ENCODE peak calls at places on chromosomes 1 and 21, in six cellular contexts. U is vagina; V is IMR-90; C is OCI-LY7; Q is pancreas; H is CD8-positive, alpha-beta T cell. B is an unnamed sample. For H3K36me3, the result is how much of the 10 kb centered on the place peaks cover.

GRCh38 chr1:17287377-17287776 is 20.6 kb upstream of the PADI4 start:
- DNase-seq in Q (no peak), V (peak), C (no peak), H (no peak), U (no peak), B (peak)

GRCh38 chr1:21255284-21255942 is 34.9 kb downstream of the ECE1 start:
- DNase-seq in U (no peak), H (peak), C (peak), V (peak), Q (peak), B (no peak)

GRCh38 chr1:48817505-48818114 is 40.9 kb upstream of the BEND5 start:
- DNase-seq in C (peak), Q (peak), V (peak), H (no peak), U (no peak), B (no peak)

GRCh38 chr1:7845761-7846160 is 7.1 kb downstream of the UTS2 start:
- DNase-seq in U (no peak), H (no peak), Q (no peak), V (peak), C (no peak), B (no peak)

GRCh38 chr1:172654535-172654934 is 4.4 kb upstream of the FASLG start:
- DNase-seq in C (no peak), V (peak), H (no peak), U (no peak), Q (no peak), B (no peak)

GRCh38 chr1:53367503-53368313 is 39.8 kb upstream of the LRP8 start:
- DNase-seq in U (peak), H (peak), Q (peak), C (peak), V (no peak), B (peak)

GRCh38 chr1:241614144-241614543 is 26.0 kb downstream of the CHML start:
- DNase-seq in Q (no peak), C (no peak), U (no peak), H (no peak), V (no peak), B (no peak)

GRCh38 chr1:235649722-235650163 is at the start of gene GNG4:
- DNase-seq in V (no peak), Q (peak), C (no peak), U (no peak), H (no peak), B (no peak)

GRCh38 chr1:1246230-1246600 is 307 bp downstream of the C1QTNF12 start:
- DNase-seq in Q (peak), C (no peak), H (no peak), V (no peak), U (no peak), B (no peak)

GRCh38 chr1:17121881-17122280 is 2.6 kb upstream of the PADI2 start:
- DNase-seq in U (no peak), V (peak), C (no peak), Q (no peak), H (no peak), B (no peak)

GRCh38 chr1:236091933-236092318 is 27.0 kb upstream of the NID1 start:
- DNase-seq in H (no peak), C (no peak), U (no peak), V (no peak), Q (no peak), B (no peak)

GRCh38 chr1:101006553-101006952 is 19.0 kb downstream of the DPH5 start:
- DNase-seq in Q (no peak), U (no peak), C (no peak), V (peak), H (no peak), B (no peak)

GRCh38 chr1:56215771-56216170 is 363.6 kb downstream of the PLPP3 start:
- DNase-seq in U (no peak), C (no peak), Q (no peak), V (no peak), H (no peak), B (no peak)

GRCh38 chr1:19685994-19686393 is 21.3 kb downstream of the HTR6 start:
- DNase-seq in U (no peak), V (no peak), H (no peak), Q (no peak), C (no peak), B (no peak)

GRCh38 chr1:7975212-7975865 is 13.8 kb downstream of the PARK7 start:
- DNase-seq in C (peak), V (peak), H (no peak), U (no peak), Q (peak), B (peak)

GRCh38 chr1:240691521-240692338 is 79.8 kb upstream of the GREM2 start:
- DNase-seq in U (no peak), Q (no peak), V (peak), H (no peak), C (no peak), B (no peak)

GRCh38 chr21:36491191-36491916 is 11.4 kb upstream of the CLDN14 start:
- DNase-seq in Q (no peak), V (no peak), C (no peak), U (no peak), H (no peak), B (no peak)

GRCh38 chr1:55230654-55231053 is 15.5 kb upstream of the USP24 start:
- DNase-seq in Q (no peak), C (no peak), U (no peak), H (no peak), V (no peak), B (no peak)

GRCh38 chr1:192879416-192879815 is 70.6 kb downstream of the RGS2 start:
- DNase-seq in Q (no peak), H (no peak), U (no peak), C (no peak), V (peak), B (no peak)

GRCh38 chr1:15595809-15596730 is 11.2 kb upstream of the AGMAT start:
- DNase-seq in C (no peak), H (no peak), V (no peak), U (no peak), Q (no peak), B (no peak)

GRCh38 chr21:31447477-31447876 is 103.4 kb upstream of the TIAM1 start:
- DNase-seq in U (no peak), Q (no peak), H (no peak), V (peak), C (no peak), B (no peak)

DNA sequence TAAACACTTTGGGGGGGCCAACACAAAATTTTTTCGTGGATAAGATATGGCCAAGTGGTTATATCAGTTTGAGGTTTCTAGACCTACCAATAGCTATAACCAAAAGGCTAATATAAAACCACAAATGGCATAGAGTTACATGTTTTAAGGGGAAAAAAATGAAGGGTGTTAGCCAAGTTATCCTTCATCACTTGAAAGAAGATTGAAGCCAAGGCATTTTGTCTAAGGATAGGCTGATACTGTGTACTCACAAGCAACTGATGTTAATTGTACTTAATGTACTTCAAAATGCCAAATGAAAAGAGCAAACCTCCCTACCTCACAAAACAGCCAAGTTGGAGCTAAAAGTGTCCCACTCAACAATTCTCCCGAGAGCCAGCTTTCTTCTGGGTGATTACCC is 4.3 kb upstream of the IGSF3 start:
- DNase-seq in Q (no peak), C (no peak), V (no peak), H (no peak), U (no peak), B (no peak)
- TF ChIP-seq CTCF in Q (no peak), C (no peak), V (no peak), H (no peak), U (no peak), B (no peak)

GRCh38 chr1:232142403-232143314 is 487.3 kb downstream of the SIPA1L2 start:
- DNase-seq in U (no peak), V (peak), H (no peak), C (no peak), Q (no peak), B (peak)

GRCh38 chr1:232137066-232137465 is 492.9 kb downstream of the SIPA1L2 start:
- DNase-seq in Q (no peak), H (no peak), U (no peak), C (no peak), V (no peak), B (no peak)

GRCh38 chr1:232138044-232138443 is 491.9 kb downstream of the SIPA1L2 start:
- DNase-seq in C (no peak), H (no peak), U (no peak), V (no peak), Q (no peak), B (no peak)

GRCh38 chr1:232140419-232141166 is 489.3 kb downstream of the SIPA1L2 start:
- DNase-seq in C (no peak), U (no peak), H (no peak), V (no peak), Q (no peak), B (no peak)

DNA sequence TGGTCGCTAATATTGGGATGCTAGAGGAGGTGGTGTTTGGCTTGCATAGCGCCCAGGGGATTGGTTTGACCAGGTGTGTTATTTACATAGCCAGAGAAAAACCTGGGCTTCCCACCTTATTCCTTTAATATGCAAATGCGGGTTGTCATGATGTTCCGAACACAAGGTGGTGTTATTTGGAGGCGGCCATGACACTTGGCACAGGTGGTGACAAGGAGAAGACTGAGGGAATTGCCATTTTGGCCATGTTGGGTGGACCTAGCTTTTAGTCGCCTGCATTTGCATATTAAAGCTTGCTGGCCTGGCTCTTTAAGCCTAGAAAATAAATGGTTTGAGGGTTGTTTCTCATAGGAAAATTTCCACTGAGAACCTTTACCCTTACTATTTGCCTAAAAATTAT is 490.5 kb downstream of the SIPA1L2 start:
- DNase-seq in U (no peak), H (no peak), C (no peak), V (no peak), Q (no peak), B (no peak)
- H3K36me3 ChIP-seq in U (under half), H (under half), C (under half), V (under half), Q (under half), B (under half)

DNA sequence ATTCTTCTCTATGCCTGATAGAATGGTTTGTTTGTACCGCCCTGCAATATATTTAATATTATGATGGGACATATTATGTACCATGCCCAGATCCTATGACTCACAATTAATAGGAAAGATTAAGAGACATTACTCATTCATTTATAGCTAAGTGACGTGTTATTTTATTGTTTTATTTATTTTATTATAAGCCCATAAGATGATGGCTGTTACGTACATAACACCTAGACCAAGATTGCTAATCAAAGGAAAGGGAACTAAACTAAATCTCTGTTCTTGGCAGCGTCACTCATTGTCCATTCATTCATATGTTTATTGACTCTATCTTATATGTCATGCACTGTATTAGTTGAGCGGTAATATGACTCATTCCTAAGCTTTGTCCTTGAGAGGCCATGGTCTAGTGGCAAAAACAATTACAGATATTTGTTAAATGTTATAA is 16.7 kb upstream of the CD55 start:
- DNase-seq in U (no peak), C (no peak), Q (no peak), H (no peak), V (peak), B (no peak)
- H3K27ac ChIP-seq in U (no peak), C (no peak), Q (no peak), H (no peak), V (no peak), B (peak)

GRCh38 chr21:24050233-24050632 is 1557.0 kb downstream of the MRPL39 start:
- DNase-seq in V (no peak), C (no peak), H (no peak), U (no peak), Q (no peak), B (no peak)

GRCh38 chr21:24045373-24045772 is 1561.9 kb downstream of the MRPL39 start:
- DNase-seq in H (no peak), C (no peak), Q (no peak), U (no peak), V (no peak), B (no peak)

GRCh38 chr21:24042687-24043086 is 1564.6 kb downstream of the MRPL39 start:
- DNase-seq in Q (no peak), H (no peak), U (no peak), C (no peak), V (no peak), B (no peak)

GRCh38 chr21:24046816-24047443 is 1560.4 kb downstream of the MRPL39 start:
- DNase-seq in H (no peak), Q (no peak), C (no peak), U (no peak), V (no peak), B (no peak)

DNA sequence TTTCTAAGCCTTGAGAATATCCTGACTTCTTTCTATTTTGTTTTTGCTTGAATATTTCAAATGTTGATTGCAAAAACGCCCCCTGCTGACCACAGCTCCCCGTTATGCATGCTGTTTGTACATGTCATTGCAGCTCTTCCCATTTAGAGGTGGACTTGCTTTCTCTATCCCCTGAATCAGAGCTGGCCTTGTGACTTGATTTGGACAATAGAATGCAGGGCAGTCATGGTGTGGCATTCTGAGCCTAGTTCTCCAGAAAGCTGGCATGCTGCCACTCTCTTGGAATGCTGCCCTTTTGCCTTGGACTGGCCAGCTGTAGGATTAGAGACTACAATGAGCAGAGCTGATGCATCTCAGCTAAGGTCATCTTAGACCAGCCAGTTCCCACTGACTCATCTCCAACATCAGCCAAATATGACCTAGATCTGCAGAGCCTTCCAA is 1561.5 kb downstream of the MRPL39 start:
- DNase-seq in U (peak), Q (peak), H (no peak), C (no peak), V (peak), B (peak)
- TF ChIP-seq CTCF in U (no peak), Q (no peak), H (no peak), C (peak), V (peak), B (peak)

GRCh38 chr1:229643996-229644748 is 18.1 kb downstream of the URB2 start:
- DNase-seq in C (peak), V (no peak), Q (no peak), H (no peak), U (no peak), B (no peak)
- H3K36me3 ChIP-seq in C (half or more), V (under half), Q (under half), H (under half), U (under half), B (under half)

GRCh38 chr1:204264805-204265204 is 51.0 kb upstream of the GOLT1A start:
- DNase-seq in U (no peak), C (no peak), Q (no peak), V (no peak), H (no peak), B (no peak)

GRCh38 chr1:204266504-204267034 is 52.8 kb upstream of the GOLT1A start:
- DNase-seq in C (no peak), H (no peak), V (no peak), U (no peak), Q (no peak), B (no peak)

GRCh38 chr1:204265665-204266064 is 51.9 kb upstream of the GOLT1A start:
- DNase-seq in C (no peak), U (no peak), V (no peak), Q (no peak), H (no peak), B (no peak)

GRCh38 chr1:204268101-204268500 is 54.3 kb upstream of the GOLT1A start:
- DNase-seq in Q (no peak), C (no peak), V (no peak), U (no peak), H (no peak), B (no peak)

GRCh38 chr1:204267191-204267601 is 53.4 kb upstream of the GOLT1A start:
- DNase-seq in H (no peak), V (no peak), U (no peak), C (no peak), Q (no peak), B (no peak)
- H3K27ac ChIP-seq in H (no peak), V (no peak), U (no peak), C (no peak), Q (peak), B (no peak)

GRCh38 chr1:201183728-201184127 is 6.9 kb upstream of the IGFN1 start:
- DNase-seq in Q (peak), C (no peak), H (no peak), V (no peak), U (no peak), B (no peak)

GRCh38 chr1:201184307-201184706 is 6.3 kb upstream of the IGFN1 start:
- DNase-seq in H (no peak), V (peak), Q (no peak), U (no peak), C (no peak), B (no peak)

GRCh38 chr1:201186212-201186611 is 4.4 kb upstream of the IGFN1 start:
- DNase-seq in V (no peak), U (no peak), C (no peak), H (no peak), Q (no peak), B (no peak)

GRCh38 chr1:201185527-201186128 is 5.0 kb upstream of the IGFN1 start:
- DNase-seq in H (no peak), Q (peak), U (no peak), V (no peak), C (no peak), B (no peak)

DNA sequence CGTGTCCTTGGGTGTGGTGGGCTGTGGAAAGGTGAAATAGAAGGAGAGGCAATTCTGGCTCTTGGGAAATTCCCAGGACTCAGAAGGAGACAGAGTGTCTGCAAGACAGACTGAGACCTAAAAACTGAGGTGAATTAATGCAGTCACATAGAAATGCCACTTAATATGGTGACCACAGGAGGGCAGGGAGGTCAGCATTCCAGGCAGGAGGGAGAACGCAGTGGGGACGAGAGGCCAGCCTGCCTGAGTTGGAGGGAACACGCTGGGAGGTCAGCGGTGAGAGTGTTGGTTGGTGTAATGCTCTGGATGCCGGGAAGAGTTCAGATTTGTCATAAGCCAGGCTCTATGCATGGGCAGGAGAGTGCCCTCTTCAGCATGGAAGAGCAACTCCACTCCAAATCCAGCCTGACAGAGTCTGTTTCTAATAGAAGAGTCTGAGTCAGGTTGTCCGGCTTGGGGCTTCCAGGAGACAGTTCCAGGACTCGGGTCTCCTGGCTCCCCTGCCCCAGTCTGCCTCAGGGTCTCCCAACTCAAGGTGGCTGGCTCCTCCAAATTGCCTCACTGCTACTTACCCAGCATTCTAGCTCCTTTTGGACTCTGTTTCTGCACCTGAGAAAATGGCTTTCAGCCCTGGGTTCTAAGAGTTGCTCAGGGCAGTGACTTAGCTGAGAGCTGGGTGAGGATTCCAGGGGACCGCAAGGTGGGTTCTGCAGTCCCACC is 5.7 kb upstream of the IGFN1 start:
- DNase-seq in U (no peak), Q (peak), C (peak), V (peak), H (no peak), B (no peak)
- TF ChIP-seq CTCF in U (no peak), Q (peak), C (peak), V (peak), H (no peak), B (peak)

GRCh38 chr1:27906764-27907163 is 28.0 kb upstream of the SMPDL3B start:
- DNase-seq in H (no peak), U (no peak), V (no peak), Q (no peak), C (no peak), B (no peak)
- H3K36me3 ChIP-seq in H (under half), U (under half), V (under half), Q (under half), C (half or more), B (half or more)

GRCh38 chr1:207805841-207806421 is 54.1 kb downstream of the CD46 start:
- DNase-seq in Q (no peak), H (no peak), C (no peak), U (peak), V (peak), B (peak)
- H3K27ac ChIP-seq in Q (peak), H (no peak), C (no peak), U (peak), V (peak), B (peak)